ENCODE peak calls at places on chromosome 3, in four cellular contexts. A is fibroblast of lung, Q is BE2C, U is body of pancreas. T is an unnamed sample.

GRCh38 chr3:191809326-191809949 is 348.5 kb downstream of the PYDC2 start:
- DNase-seq in A (no peak), Q (no peak), U (peak; percentile 17), T (no peak)

GRCh38 chr3:159732172-159733111 is 256.2 kb upstream of the IL12A start:
- DNase-seq in A (peak; percentile 54), Q (no peak), U (no peak), T (peak; percentile 72)

GRCh38 chr3:181851063-181851462 is 139.3 kb downstream of the SOX2 start:
- DNase-seq in A (no peak), Q (no peak), U (no peak), T (no peak)

GRCh38 chr3:18445421-18446066 is 20.4 kb upstream of the SATB1 start:
- DNase-seq in A (no peak), Q (no peak), U (peak; percentile 26), T (no peak)

GRCh38 chr3:111662012-111662411 is 66.9 kb upstream of the ZBED2 start:
- DNase-seq in A (no peak), Q (no peak), U (no peak), T (no peak)

GRCh38 chr3:30311781-30312180 is 294.6 kb upstream of the TGFBR2 start:
- DNase-seq in A (no peak), Q (no peak), U (peak; percentile 46), T (no peak)

GRCh38 chr3:150798122-150798618 is 35.2 kb upstream of the SIAH2 start:
- DNase-seq in A (no peak), Q (no peak), U (peak; percentile 67), T (no peak)

GRCh38 chr3:194690501-194691372 is 5.1 kb downstream of the FAM43A start:
- DNase-seq in A (no peak), Q (peak; percentile 42), U (no peak), T (no peak)

GRCh38 chr3:98743071-98743470 is 20.1 kb upstream of the ST3GAL6 start:
- DNase-seq in A (peak; percentile 34), Q (no peak), U (no peak), T (no peak)

GRCh38 chr3:197465197-197465995 is 90.4 kb downstream of the BDH1 start:
- DNase-seq in A (no peak), Q (no peak), U (no peak), T (no peak)

GRCh38 chr3:53949541-53949940 is 57.9 kb upstream of the SELENOK start:
- DNase-seq in A (no peak), Q (peak; percentile 89), U (no peak), T (no peak)

GRCh38 chr3:128557531-128558280 is 64.7 kb upstream of the GATA2 start:
- DNase-seq in A (no peak), Q (no peak), U (no peak), T (no peak)

GRCh38 chr3:42071720-42072582 is 19.2 kb upstream of the TRAK1 start:
- DNase-seq in A (peak; percentile 68), Q (peak; percentile 35), U (peak; percentile 86), T (peak; percentile 67)

GRCh38 chr3:20573175-20573574 is 387.2 kb upstream of the SGO1 start:
- DNase-seq in A (no peak), Q (no peak), U (no peak), T (no peak)

GRCh38 chr3:151192545-151192944 is 10.5 kb downstream of the GPR171 start:
- DNase-seq in A (no peak), Q (no peak), U (no peak), T (no peak)

GRCh38 chr3:49699281-49699723 is 9.9 kb downstream of the RNF123 start:
- DNase-seq in A (no peak), Q (no peak), U (no peak), T (no peak)

GRCh38 chr3:49700014-49700413 is 10.7 kb downstream of the RNF123 start:
- DNase-seq in A (no peak), Q (no peak), U (no peak), T (no peak)

GRCh38 chr3:49701388-49702077 is 12.2 kb downstream of the RNF123 start:
- DNase-seq in A (no peak), Q (no peak), U (no peak), T (no peak)

GRCh38 chr3:49702672-49703071 is 13.3 kb downstream of the RNF123 start:
- DNase-seq in A (no peak), Q (no peak), U (no peak), T (no peak)

DNA sequence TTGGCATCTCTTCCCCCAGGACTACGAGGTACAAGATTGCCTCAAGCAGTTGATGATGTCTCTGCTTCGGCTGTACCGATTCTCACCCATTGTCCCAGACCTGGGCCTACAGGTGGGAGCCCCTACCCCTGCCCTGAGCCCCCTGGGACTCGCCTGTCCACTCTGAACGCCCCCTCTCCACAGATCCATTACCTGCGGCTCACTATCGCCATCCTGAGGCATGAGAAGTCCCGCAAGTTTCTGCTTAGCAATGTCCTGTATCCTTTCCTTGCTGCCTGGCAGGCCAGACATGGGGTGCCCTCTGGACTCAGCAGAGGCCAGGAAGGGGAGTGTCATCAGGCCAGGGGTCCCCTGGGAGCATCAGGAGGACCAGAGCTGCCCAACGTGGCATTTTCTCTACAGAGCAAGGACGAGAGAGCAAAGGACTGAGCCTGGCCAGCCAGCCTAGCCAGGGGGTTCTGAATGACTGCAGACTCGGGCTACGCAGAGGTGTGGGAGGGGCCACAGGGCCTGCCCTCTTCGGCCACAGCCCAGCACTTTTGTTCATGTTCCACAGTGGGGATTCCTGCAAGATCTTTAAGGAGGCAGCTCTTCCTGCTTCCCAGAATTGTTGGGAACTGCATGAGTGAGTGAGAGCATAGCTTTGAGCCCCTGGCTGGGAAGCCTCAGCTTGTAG is 11.2 kb downstream of the RNF123 start:
- DNase-seq in A (no peak), Q (no peak), U (no peak), T (no peak)
- TF ChIP-seq CTCF in A (no peak), Q (peak; percentile 9), U (no peak), T (peak; percentile 5)

DNA sequence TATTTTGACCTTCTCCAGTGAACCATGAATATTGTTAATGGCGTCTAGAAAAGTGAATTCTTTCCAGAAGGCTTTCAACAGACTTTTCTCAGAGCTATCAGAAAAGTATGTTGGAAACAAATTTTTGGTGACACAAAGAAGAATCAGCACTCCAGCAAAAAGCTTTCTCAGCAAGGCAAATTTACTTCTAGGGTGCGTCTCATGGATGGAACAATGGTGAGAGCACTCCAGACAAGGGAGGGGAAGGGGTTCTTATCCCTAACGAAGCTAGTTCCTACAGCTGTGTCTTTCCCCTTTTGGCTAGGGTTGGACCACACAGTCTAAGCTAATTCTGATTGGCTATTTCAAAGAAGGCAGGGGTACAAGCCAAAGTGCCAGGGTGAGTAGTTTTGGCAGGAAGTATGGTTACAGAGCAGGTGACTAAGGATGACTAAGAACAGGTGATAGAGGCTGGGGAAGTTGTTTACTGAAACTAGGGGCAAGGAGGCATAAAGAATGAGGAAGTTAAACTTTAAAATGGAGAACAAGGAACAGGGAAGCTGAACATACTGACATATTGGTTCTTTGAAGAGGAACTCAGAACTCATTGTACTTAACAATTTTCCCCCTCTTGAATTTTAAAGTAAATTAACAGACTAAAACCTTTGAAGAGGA is 959.8 kb downstream of the NAALADL2 start:
- DNase-seq in A (no peak), Q (no peak), U (no peak), T (no peak)
- H3K4me3 ChIP-seq in A (no peak overlapping the region), Q (no peak overlapping the region), U (no peak overlapping the region), T (no peak overlapping the region)

DNA sequence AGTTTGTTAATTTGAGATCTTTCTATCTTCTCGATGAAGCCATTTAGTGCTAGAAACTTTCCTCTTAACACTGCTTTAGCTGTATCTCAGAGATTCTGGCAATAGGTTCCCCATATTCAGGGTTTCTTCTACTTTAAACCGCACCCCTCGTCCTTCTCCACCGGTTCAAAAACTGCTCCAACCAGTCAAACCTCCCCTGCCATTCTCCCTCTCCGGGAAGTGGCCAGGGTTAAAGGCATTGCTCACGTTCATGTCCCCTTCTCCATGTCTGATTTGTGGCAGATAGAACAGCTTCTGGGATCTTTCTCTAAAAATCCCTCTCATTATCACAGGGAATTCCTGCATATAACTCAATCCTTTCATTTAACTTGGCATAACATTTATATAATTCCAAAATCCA is 14.4 kb downstream of the ALDH1L1 start:
- DNase-seq in A (no peak), Q (no peak), U (no peak), T (no peak)
- H3K27me3 ChIP-seq in A (peaks cover 2% of the 10 kb centered on the region), Q (peaks cover 4% of the 10 kb centered on the region), U (no peaks in the 10 kb centered on the region), T (peaks cover 10% of the 10 kb centered on the region)

GRCh38 chr3:94246136-94246535 is 183.3 kb downstream of the NSUN3 start:
- DNase-seq in A (no peak), Q (no peak), U (no peak), T (no peak)

GRCh38 chr3:94252316-94252715 is 189.5 kb downstream of the NSUN3 start:
- DNase-seq in A (no peak), Q (no peak), U (no peak), T (no peak)

GRCh38 chr3:94249491-94250079 is 186.7 kb downstream of the NSUN3 start:
- DNase-seq in A (peak; percentile 72), Q (peak; percentile 82), U (peak; percentile 76), T (no peak)
- TF ChIP-seq CTCF in A (peak; percentile 93), Q (peak; percentile 95), U (peak; percentile 68), T (peak; percentile 80)

GRCh38 chr3:79016587-79017380 is 751.0 kb downstream of the ROBO1 start:
- DNase-seq in A (no peak), Q (no peak), U (no peak), T (no peak)

GRCh38 chr3:79015854-79016253 is 751.9 kb downstream of the ROBO1 start:
- DNase-seq in A (no peak), Q (no peak), U (no peak), T (no peak)

GRCh38 chr3:79018671-79019136 is 749.1 kb downstream of the ROBO1 start:
- DNase-seq in A (peak; percentile 70), Q (peak; percentile 77), U (peak; percentile 49), T (no peak)

GRCh38 chr3:79019924-79020173 is 747.9 kb downstream of the ROBO1 start:
- DNase-seq in A (no peak), Q (no peak), U (no peak), T (no peak)

DNA sequence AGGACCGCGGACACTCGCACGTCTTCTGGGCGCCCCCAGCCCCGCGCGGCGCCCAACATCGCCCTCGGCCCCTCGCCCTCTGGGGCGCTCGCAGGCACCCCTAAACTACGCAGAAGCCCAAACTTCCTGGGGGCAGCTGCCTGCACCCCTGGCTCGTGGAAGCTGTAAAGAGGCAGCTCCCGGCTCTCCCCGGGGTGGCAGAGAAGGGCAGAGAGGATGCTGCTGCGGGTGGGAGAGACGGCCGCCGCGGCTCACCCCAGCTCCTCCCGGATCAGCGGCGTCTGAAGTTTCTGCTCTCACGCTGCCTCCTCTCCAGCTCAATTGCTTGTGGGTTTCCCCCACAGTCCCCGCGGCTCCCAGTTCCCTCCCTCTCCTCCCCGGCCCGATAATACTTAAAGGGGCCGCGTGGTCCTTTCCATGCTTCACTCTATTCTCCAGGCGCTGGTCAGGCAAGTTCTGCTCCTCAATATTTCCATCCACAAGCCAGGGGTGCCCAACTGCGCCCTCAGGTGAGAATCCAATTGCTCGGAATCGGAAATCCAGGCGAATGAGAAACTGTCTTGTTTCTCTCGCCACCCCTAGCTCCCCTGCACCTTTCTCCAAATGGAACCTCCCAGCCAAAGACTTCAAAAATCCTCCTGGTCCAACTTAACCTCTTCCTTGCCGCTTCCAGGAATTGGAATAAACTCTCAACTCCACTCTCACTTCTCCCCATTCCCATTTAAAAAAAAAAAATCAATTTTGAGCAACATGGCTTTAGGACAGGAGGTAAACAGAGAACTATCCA is 748.5 kb downstream of the ROBO1 start:
- DNase-seq in A (peak; percentile 93), Q (peak; percentile 90), U (peak; percentile 80), T (peak; percentile 49)
- H3K4me3 ChIP-seq in A (peak overlapping the region; percentile 92), Q (peak overlapping the region; percentile 71), U (peak overlapping the region; percentile 39), T (peak overlapping the region; percentile 88)

DNA sequence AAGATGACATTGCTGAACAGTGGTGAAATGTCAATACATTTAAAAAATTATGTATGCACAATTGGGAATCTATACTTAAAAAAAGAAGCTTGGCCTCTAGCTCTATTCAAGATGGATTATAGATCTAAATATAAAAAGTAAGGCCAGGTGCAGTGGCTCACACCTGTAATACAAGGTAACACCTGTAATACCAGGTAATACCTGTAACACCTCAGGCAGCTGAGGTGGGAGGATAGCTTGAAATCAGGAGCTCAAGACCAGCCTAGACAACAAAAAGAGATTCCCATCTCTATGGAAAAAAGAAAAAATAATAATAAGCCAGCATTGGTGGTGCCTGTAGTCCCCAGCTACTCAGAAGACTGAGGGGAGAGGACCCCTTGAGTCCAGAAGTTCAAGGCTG is 45.5 kb downstream of the ZBTB11 start:
- DNase-seq in A (no peak), Q (no peak), U (no peak), T (no peak)
- H3K27me3 ChIP-seq in A (peaks cover 5% of the 10 kb centered on the region), Q (no peaks in the 10 kb centered on the region), U (no peaks in the 10 kb centered on the region), T (peaks cover 3% of the 10 kb centered on the region)

T was measured in BJ.